ENCODE peak calls at places on chromosomes 2 and 18, in four cellular contexts. One of them, this sample, is unnamed.

GRCh38 chr2:223621901-223622300 is 19.7 kb upstream of the SCG2 start:
- DNase-seq in NCI-H1092 treated with DMSO at 0.1 percent for 48 hours: no peak
- DNase-seq in activated naive CD4-positive, alpha-beta T cell: no peak
- DNase-seq in upper lobe of right lung: no peak
- DNase-seq in this sample: no peak

GRCh38 chr18:56038258-56039030 is 450.5 kb upstream of the TCF4 start:
- DNase-seq in NCI-H1092 treated with DMSO at 0.1 percent for 48 hours: peak
- DNase-seq in activated naive CD4-positive, alpha-beta T cell: no peak
- DNase-seq in upper lobe of right lung: no peak
- DNase-seq in this sample: no peak

GRCh38 chr2:33443272-33443829 is 33.1 kb upstream of the RASGRP3 start:
- DNase-seq in NCI-H1092 treated with DMSO at 0.1 percent for 48 hours: no peak
- DNase-seq in activated naive CD4-positive, alpha-beta T cell: no peak
- DNase-seq in upper lobe of right lung: no peak
- DNase-seq in this sample: no peak

GRCh38 chr2:46117994-46118393 is 179.2 kb upstream of the EPAS1 start:
- DNase-seq in NCI-H1092 treated with DMSO at 0.1 percent for 48 hours: no peak
- DNase-seq in activated naive CD4-positive, alpha-beta T cell: no peak
- DNase-seq in upper lobe of right lung: no peak
- DNase-seq in this sample: no peak

GRCh38 chr2:106030287-106031268 is 163.5 kb downstream of the UXS1 start:
- DNase-seq in NCI-H1092 treated with DMSO at 0.1 percent for 48 hours: no peak
- DNase-seq in activated naive CD4-positive, alpha-beta T cell: no peak
- DNase-seq in upper lobe of right lung: no peak
- DNase-seq in this sample: no peak

GRCh38 chr2:32632089-32632488 is 4.2 kb downstream of the TTC27 start:
- DNase-seq in NCI-H1092 treated with DMSO at 0.1 percent for 48 hours: no peak
- DNase-seq in activated naive CD4-positive, alpha-beta T cell: no peak
- DNase-seq in upper lobe of right lung: no peak
- DNase-seq in this sample: no peak

GRCh38 chr2:56749152-56749752 is 565.5 kb downstream of the CCDC85A start:
- DNase-seq in NCI-H1092 treated with DMSO at 0.1 percent for 48 hours: peak
- DNase-seq in activated naive CD4-positive, alpha-beta T cell: no peak
- DNase-seq in upper lobe of right lung: no peak
- DNase-seq in this sample: no peak

GRCh38 chr2:40488101-40488598 is 36.3 kb upstream of the SLC8A1 start:
- DNase-seq in NCI-H1092 treated with DMSO at 0.1 percent for 48 hours: no peak
- DNase-seq in activated naive CD4-positive, alpha-beta T cell: no peak
- DNase-seq in upper lobe of right lung: no peak
- DNase-seq in this sample: no peak

GRCh38 chr2:235493775-235494715 is at the start of gene AGAP1:
- DNase-seq in NCI-H1092 treated with DMSO at 0.1 percent for 48 hours: peak
- DNase-seq in activated naive CD4-positive, alpha-beta T cell: no peak
- DNase-seq in upper lobe of right lung: peak
- DNase-seq in this sample: peak

GRCh38 chr2:238183846-238184245 is 19.6 kb downstream of the ILKAP start:
- DNase-seq in NCI-H1092 treated with DMSO at 0.1 percent for 48 hours: no peak
- DNase-seq in activated naive CD4-positive, alpha-beta T cell: no peak
- DNase-seq in upper lobe of right lung: no peak
- DNase-seq in this sample: no peak

GRCh38 chr2:20443276-20443920 is 3.5 kb upstream of the RHOB start:
- DNase-seq in NCI-H1092 treated with DMSO at 0.1 percent for 48 hours: peak
- DNase-seq in activated naive CD4-positive, alpha-beta T cell: no peak
- DNase-seq in upper lobe of right lung: peak
- DNase-seq in this sample: no peak

GRCh38 chr2:120955427-120955826 is 219.8 kb downstream of the GLI2 start:
- DNase-seq in NCI-H1092 treated with DMSO at 0.1 percent for 48 hours: no peak
- DNase-seq in activated naive CD4-positive, alpha-beta T cell: no peak
- DNase-seq in upper lobe of right lung: no peak
- DNase-seq in this sample: no peak

GRCh38 chr2:192197387-192197786 is 2.7 kb upstream of the TMEFF2 start:
- DNase-seq in NCI-H1092 treated with DMSO at 0.1 percent for 48 hours: no peak
- DNase-seq in activated naive CD4-positive, alpha-beta T cell: no peak
- DNase-seq in upper lobe of right lung: no peak
- DNase-seq in this sample: no peak

GRCh38 chr2:46719499-46719898 is 196.1 kb downstream of the MCFD2 start:
- DNase-seq in NCI-H1092 treated with DMSO at 0.1 percent for 48 hours: no peak
- DNase-seq in activated naive CD4-positive, alpha-beta T cell: no peak
- DNase-seq in upper lobe of right lung: no peak
- DNase-seq in this sample: no peak

GRCh38 chr2:172556284-172557033 is 569 bp downstream of the PDK1 start:
- DNase-seq in NCI-H1092 treated with DMSO at 0.1 percent for 48 hours: no peak
- DNase-seq in activated naive CD4-positive, alpha-beta T cell: peak
- DNase-seq in upper lobe of right lung: peak
- DNase-seq in this sample: peak

GRCh38 chr2:195447353-195447975 is 209.6 kb upstream of the SLC39A10 start:
- DNase-seq in NCI-H1092 treated with DMSO at 0.1 percent for 48 hours: no peak
- DNase-seq in activated naive CD4-positive, alpha-beta T cell: no peak
- DNase-seq in upper lobe of right lung: no peak
- DNase-seq in this sample: no peak

GRCh38 chr2:146931109-146931508 is 913.7 kb upstream of the ACVR2A start:
- DNase-seq in NCI-H1092 treated with DMSO at 0.1 percent for 48 hours: no peak
- DNase-seq in activated naive CD4-positive, alpha-beta T cell: no peak
- DNase-seq in upper lobe of right lung: no peak
- DNase-seq in this sample: no peak

GRCh38 chr2:32289165-32290054 is 11.7 kb downstream of the YIPF4 start:
- DNase-seq in NCI-H1092 treated with DMSO at 0.1 percent for 48 hours: no peak
- DNase-seq in activated naive CD4-positive, alpha-beta T cell: no peak
- DNase-seq in upper lobe of right lung: no peak
- DNase-seq in this sample: no peak

GRCh38 chr2:36615214-36615613 is 17.2 kb upstream of the FEZ2 start:
- DNase-seq in NCI-H1092 treated with DMSO at 0.1 percent for 48 hours: no peak
- DNase-seq in activated naive CD4-positive, alpha-beta T cell: no peak
- DNase-seq in upper lobe of right lung: no peak
- DNase-seq in this sample: no peak

GRCh38 chr2:241818229-241818942 is 9.4 kb downstream of the NEU4 start:
- DNase-seq in NCI-H1092 treated with DMSO at 0.1 percent for 48 hours: no peak
- DNase-seq in activated naive CD4-positive, alpha-beta T cell: no peak
- DNase-seq in upper lobe of right lung: peak
- DNase-seq in this sample: no peak

GRCh38 chr2:48249631-48250473 is 280.1 kb upstream of the STON1 start:
- DNase-seq in NCI-H1092 treated with DMSO at 0.1 percent for 48 hours: peak
- DNase-seq in activated naive CD4-positive, alpha-beta T cell: no peak
- DNase-seq in upper lobe of right lung: no peak
- DNase-seq in this sample: no peak

GRCh38 chr2:201261471-201261870 is 1.1 kb downstream of the CASP8 start:
- DNase-seq in NCI-H1092 treated with DMSO at 0.1 percent for 48 hours: no peak
- DNase-seq in activated naive CD4-positive, alpha-beta T cell: no peak
- DNase-seq in upper lobe of right lung: no peak
- DNase-seq in this sample: no peak

GRCh38 chr2:74079522-74080341 is 68.0 kb downstream of the BOLA3 start:
- DNase-seq in NCI-H1092 treated with DMSO at 0.1 percent for 48 hours: no peak
- DNase-seq in activated naive CD4-positive, alpha-beta T cell: no peak
- DNase-seq in upper lobe of right lung: no peak
- DNase-seq in this sample: no peak

GRCh38 chr2:156803243-156803642 is 367.1 kb downstream of the GPD2 start:
- DNase-seq in NCI-H1092 treated with DMSO at 0.1 percent for 48 hours: peak
- DNase-seq in activated naive CD4-positive, alpha-beta T cell: no peak
- DNase-seq in upper lobe of right lung: no peak
- DNase-seq in this sample: no peak

GRCh38 chr18:26103579-26103978 is 13.2 kb upstream of the SS18 start:
- DNase-seq in NCI-H1092 treated with DMSO at 0.1 percent for 48 hours: no peak
- DNase-seq in activated naive CD4-positive, alpha-beta T cell: no peak
- DNase-seq in upper lobe of right lung: peak
- DNase-seq in this sample: no peak

GRCh38 chr2:58845011-58845410 is 603.9 kb upstream of the FANCL start:
- DNase-seq in NCI-H1092 treated with DMSO at 0.1 percent for 48 hours: no peak
- DNase-seq in activated naive CD4-positive, alpha-beta T cell: no peak
- DNase-seq in upper lobe of right lung: no peak
- DNase-seq in this sample: no peak